ENCODE peak calls at places on chromosomes 5 and 9, in ten cellular contexts. One of them, this sample, is unnamed.

GRCh38 chr5:140800816-140801493 is at the start of gene PCDHA3:
- DNase-seq in sigmoid colon: no peak
- DNase-seq in IMR-90: peak; percentile 1
- DNase-seq in CD8-positive, alpha-beta memory T cell: no peak
- DNase-seq in PC-9: no peak
- DNase-seq in right lobe of liver: no peak
- DNase-seq in psoas muscle: no peak
- DNase-seq in A549: peak; percentile 74
- DNase-seq in transverse colon: no peak
- DNase-seq in heart left ventricle: no peak
- DNase-seq in this sample: no peak

GRCh38 chr5:8864053-8864452 is 681.8 kb downstream of the SEMA5A start:
- DNase-seq in A549: peak; percentile 31
- DNase-seq in right lobe of liver: no peak
- DNase-seq in CD8-positive, alpha-beta memory T cell: no peak
- DNase-seq in PC-9: peak; percentile 11
- DNase-seq in psoas muscle: no peak
- DNase-seq in heart left ventricle: no peak
- DNase-seq in transverse colon: no peak
- DNase-seq in sigmoid colon: no peak
- DNase-seq in IMR-90: peak; percentile 28
- DNase-seq in this sample: no peak

GRCh38 chr5:132365213-132365612 is 4.3 kb upstream of the SLC22A5 start:
- DNase-seq in PC-9: peak; percentile 76
- DNase-seq in psoas muscle: no peak
- DNase-seq in IMR-90: peak; percentile 74
- DNase-seq in A549: peak; percentile 95
- DNase-seq in transverse colon: no peak
- DNase-seq in sigmoid colon: no peak
- DNase-seq in heart left ventricle: no peak
- DNase-seq in right lobe of liver: no peak
- DNase-seq in CD8-positive, alpha-beta memory T cell: no peak
- DNase-seq in this sample: no peak

GRCh38 chr9:94159069-94159915 is 75.0 kb downstream of the PTPDC1 start:
- DNase-seq in A549: no peak
- DNase-seq in CD8-positive, alpha-beta memory T cell: no peak
- DNase-seq in sigmoid colon: no peak
- DNase-seq in PC-9: no peak
- DNase-seq in right lobe of liver: no peak
- DNase-seq in psoas muscle: no peak
- DNase-seq in heart left ventricle: no peak
- DNase-seq in IMR-90: no peak
- DNase-seq in transverse colon: no peak
- DNase-seq in this sample: no peak

GRCh38 chr5:80266566-80266965 is 10.7 kb upstream of the SERINC5 start:
- DNase-seq in heart left ventricle: no peak
- DNase-seq in CD8-positive, alpha-beta memory T cell: no peak
- DNase-seq in sigmoid colon: no peak
- DNase-seq in IMR-90: no peak
- DNase-seq in right lobe of liver: no peak
- DNase-seq in psoas muscle: no peak
- DNase-seq in PC-9: no peak
- DNase-seq in transverse colon: no peak
- DNase-seq in A549: no peak
- DNase-seq in this sample: no peak

GRCh38 chr5:110784901-110785300 is 46.1 kb downstream of the SLC25A46 start:
- DNase-seq in psoas muscle: no peak
- DNase-seq in IMR-90: peak; percentile 41
- DNase-seq in right lobe of liver: no peak
- DNase-seq in heart left ventricle: no peak
- DNase-seq in A549: no peak
- DNase-seq in sigmoid colon: no peak
- DNase-seq in CD8-positive, alpha-beta memory T cell: no peak
- DNase-seq in transverse colon: no peak
- DNase-seq in PC-9: no peak
- DNase-seq in this sample: no peak

GRCh38 chr9:31323726-31324444 is 1060.6 kb upstream of the ACO1 start:
- DNase-seq in transverse colon: no peak
- DNase-seq in A549: no peak
- DNase-seq in IMR-90: no peak
- DNase-seq in right lobe of liver: no peak
- DNase-seq in psoas muscle: no peak
- DNase-seq in sigmoid colon: no peak
- DNase-seq in heart left ventricle: no peak
- DNase-seq in CD8-positive, alpha-beta memory T cell: no peak
- DNase-seq in PC-9: no peak
- DNase-seq in this sample: no peak

GRCh38 chr9:36486933-36487481 is 85.7 kb upstream of the MELK start:
- DNase-seq in CD8-positive, alpha-beta memory T cell: peak; percentile 32
- DNase-seq in sigmoid colon: peak; percentile 76
- DNase-seq in heart left ventricle: peak; percentile 58
- DNase-seq in A549: peak; percentile 16
- DNase-seq in psoas muscle: peak; percentile 61
- DNase-seq in transverse colon: peak; percentile 51
- DNase-seq in right lobe of liver: peak; percentile 67
- DNase-seq in PC-9: peak; percentile 29
- DNase-seq in IMR-90: no peak
- DNase-seq in this sample: peak; percentile 87

GRCh38 chr5:157670662-157671591 is at the start of gene C5orf52:
- DNase-seq in heart left ventricle: peak; percentile 33
- DNase-seq in transverse colon: peak; percentile 82
- DNase-seq in PC-9: no peak
- DNase-seq in right lobe of liver: peak; percentile 38
- DNase-seq in CD8-positive, alpha-beta memory T cell: peak; percentile 3
- DNase-seq in psoas muscle: peak; percentile 39
- DNase-seq in IMR-90: peak; percentile 14
- DNase-seq in A549: peak; percentile 35
- DNase-seq in sigmoid colon: peak; percentile 81
- DNase-seq in this sample: peak; percentile 59

GRCh38 chr5:56681346-56681745 is 134.0 kb upstream of the MAP3K1 start:
- DNase-seq in transverse colon: no peak
- DNase-seq in A549: no peak
- DNase-seq in PC-9: no peak
- DNase-seq in IMR-90: peak; percentile 43
- DNase-seq in heart left ventricle: no peak
- DNase-seq in sigmoid colon: no peak
- DNase-seq in right lobe of liver: no peak
- DNase-seq in psoas muscle: no peak
- DNase-seq in CD8-positive, alpha-beta memory T cell: no peak
- DNase-seq in this sample: no peak

DNA sequence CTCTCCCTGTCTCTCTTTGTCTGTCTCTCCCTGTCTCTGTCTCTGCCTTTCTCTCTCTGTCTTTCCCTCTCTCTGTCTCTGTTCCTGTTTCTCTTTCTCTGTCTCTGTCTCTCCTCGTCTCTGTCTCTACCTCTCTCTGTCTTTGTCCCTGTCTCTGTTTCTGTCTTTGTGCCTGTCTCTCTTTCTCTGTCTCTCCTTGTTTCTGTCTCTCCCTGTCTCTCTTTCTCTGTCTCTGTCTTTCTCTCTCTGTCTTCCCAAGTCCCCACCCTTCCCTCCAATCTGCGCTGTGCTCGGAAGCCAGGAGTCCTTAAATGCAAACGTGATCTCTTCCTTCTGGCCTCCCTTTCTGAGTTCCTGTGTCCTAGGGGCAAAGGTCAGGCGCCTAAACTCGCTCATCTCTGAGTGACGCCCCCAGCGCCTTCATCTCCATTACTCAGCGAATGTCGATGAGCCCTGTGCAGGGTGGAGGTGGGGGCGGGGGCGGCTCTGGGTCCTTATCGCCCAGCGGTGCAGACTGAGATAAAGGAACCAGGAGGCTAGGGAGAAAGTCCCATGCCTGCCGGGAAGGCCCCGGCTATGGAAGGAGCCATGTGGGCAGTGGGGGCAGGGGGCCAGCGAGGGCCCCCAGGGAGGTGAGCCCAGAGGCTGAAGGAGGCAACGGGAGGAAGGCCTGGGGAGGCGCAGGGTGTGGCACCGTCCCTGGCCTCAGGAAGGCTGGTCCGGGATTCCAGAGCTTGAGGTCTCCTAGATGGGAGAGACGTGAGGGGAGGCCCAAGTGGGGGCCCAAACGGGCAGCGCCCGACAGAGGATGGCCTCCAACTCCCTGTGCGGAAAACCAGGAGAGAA is 1.5 kb upstream of the SLC6A19 start:
- DNase-seq in transverse colon: no peak
- DNase-seq in CD8-positive, alpha-beta memory T cell: no peak
- DNase-seq in A549: no peak
- DNase-seq in PC-9: no peak
- DNase-seq in IMR-90: no peak
- DNase-seq in psoas muscle: peak; percentile 3
- DNase-seq in sigmoid colon: no peak
- DNase-seq in right lobe of liver: no peak
- DNase-seq in heart left ventricle: no peak
- DNase-seq in this sample: peak; percentile 23
- H3K27ac ChIP-seq in transverse colon: no peak overlapping the region
- H3K27ac ChIP-seq in CD8-positive, alpha-beta memory T cell: peak overlapping the region; percentile 18
- H3K27ac ChIP-seq in A549: no peak overlapping the region
- H3K27ac ChIP-seq in PC-9: no peak overlapping the region
- H3K27ac ChIP-seq in IMR-90: no peak overlapping the region
- H3K27ac ChIP-seq in psoas muscle: no peak overlapping the region
- H3K27ac ChIP-seq in sigmoid colon: no peak overlapping the region
- H3K27ac ChIP-seq in right lobe of liver: no peak overlapping the region
- H3K27ac ChIP-seq in heart left ventricle: no peak overlapping the region
- H3K27ac ChIP-seq in this sample: no peak overlapping the region

GRCh38 chr9:16278420-16278999 is 592.0 kb downstream of the BNC2 start:
- DNase-seq in PC-9: no peak
- DNase-seq in sigmoid colon: no peak
- DNase-seq in transverse colon: no peak
- DNase-seq in CD8-positive, alpha-beta memory T cell: no peak
- DNase-seq in psoas muscle: no peak
- DNase-seq in IMR-90: no peak
- DNase-seq in A549: peak; percentile 16
- DNase-seq in heart left ventricle: no peak
- DNase-seq in right lobe of liver: peak; percentile 66
- DNase-seq in this sample: no peak
- H3K4me1 ChIP-seq in PC-9: peaks cover 17% of the 10 kb centered on the region
- H3K4me1 ChIP-seq in sigmoid colon: peaks cover 25% of the 10 kb centered on the region
- H3K4me1 ChIP-seq in transverse colon: peaks cover 7% of the 10 kb centered on the region
- H3K4me1 ChIP-seq in CD8-positive, alpha-beta memory T cell: no peaks in the 10 kb centered on the region
- H3K4me1 ChIP-seq in psoas muscle: no peaks in the 10 kb centered on the region
- H3K4me1 ChIP-seq in IMR-90: peaks cover 10% of the 10 kb centered on the region
- H3K4me1 ChIP-seq in A549: peaks cover 5% of the 10 kb centered on the region
- H3K4me1 ChIP-seq in heart left ventricle: no peaks in the 10 kb centered on the region
- H3K4me1 ChIP-seq in right lobe of liver: peaks cover 10% of the 10 kb centered on the region
- H3K4me1 ChIP-seq in this sample: no peaks in the 10 kb centered on the region

GRCh38 chr9:128884164-128884563 is 2.2 kb downstream of the LRRC8A start:
- DNase-seq in IMR-90: no peak
- DNase-seq in sigmoid colon: no peak
- DNase-seq in transverse colon: no peak
- DNase-seq in PC-9: no peak
- DNase-seq in heart left ventricle: no peak
- DNase-seq in psoas muscle: no peak
- DNase-seq in CD8-positive, alpha-beta memory T cell: no peak
- DNase-seq in right lobe of liver: no peak
- DNase-seq in A549: no peak
- DNase-seq in this sample: no peak
- H3K27ac ChIP-seq in IMR-90: no peak overlapping the region
- H3K27ac ChIP-seq in sigmoid colon: peak overlapping the region; percentile 99
- H3K27ac ChIP-seq in transverse colon: no peak overlapping the region
- H3K27ac ChIP-seq in PC-9: no peak overlapping the region
- H3K27ac ChIP-seq in heart left ventricle: peak overlapping the region; percentile 99
- H3K27ac ChIP-seq in psoas muscle: peak overlapping the region; percentile 96
- H3K27ac ChIP-seq in CD8-positive, alpha-beta memory T cell: no peak overlapping the region
- H3K27ac ChIP-seq in right lobe of liver: no peak overlapping the region
- H3K27ac ChIP-seq in A549: no peak overlapping the region
- H3K27ac ChIP-seq in this sample: peak overlapping the region; percentile 0

GRCh38 chr9:93093081-93093448 is 3.0 kb upstream of the CARD19 start:
- DNase-seq in A549: no peak
- DNase-seq in transverse colon: no peak
- DNase-seq in psoas muscle: no peak
- DNase-seq in sigmoid colon: peak; percentile 56
- DNase-seq in CD8-positive, alpha-beta memory T cell: no peak
- DNase-seq in right lobe of liver: no peak
- DNase-seq in IMR-90: no peak
- DNase-seq in PC-9: no peak
- DNase-seq in heart left ventricle: peak; percentile 7
- DNase-seq in this sample: peak; percentile 9

GRCh38 chr9:93094294-93095204 is 1.5 kb upstream of the CARD19 start:
- DNase-seq in sigmoid colon: peak; percentile 87
- DNase-seq in A549: no peak
- DNase-seq in heart left ventricle: peak; percentile 67
- DNase-seq in psoas muscle: peak; percentile 56
- DNase-seq in transverse colon: peak; percentile 63
- DNase-seq in CD8-positive, alpha-beta memory T cell: no peak
- DNase-seq in IMR-90: no peak
- DNase-seq in right lobe of liver: peak; percentile 63
- DNase-seq in PC-9: no peak
- DNase-seq in this sample: peak; percentile 89

GRCh38 chr9:93092171-93092991 is 3.6 kb upstream of the CARD19 start:
- DNase-seq in PC-9: no peak
- DNase-seq in heart left ventricle: peak; percentile 3
- DNase-seq in A549: no peak
- DNase-seq in sigmoid colon: peak; percentile 64
- DNase-seq in transverse colon: peak; percentile 7
- DNase-seq in IMR-90: no peak
- DNase-seq in right lobe of liver: no peak
- DNase-seq in CD8-positive, alpha-beta memory T cell: no peak
- DNase-seq in psoas muscle: no peak
- DNase-seq in this sample: no peak

GRCh38 chr9:93095205-93096130 is 549 bp upstream of the CARD19 start:
- DNase-seq in PC-9: peak; percentile 100
- DNase-seq in sigmoid colon: peak; percentile 100
- DNase-seq in CD8-positive, alpha-beta memory T cell: peak; percentile 100
- DNase-seq in transverse colon: peak; percentile 100
- DNase-seq in right lobe of liver: peak; percentile 100
- DNase-seq in psoas muscle: peak; percentile 100
- DNase-seq in IMR-90: peak; percentile 98
- DNase-seq in heart left ventricle: peak; percentile 100
- DNase-seq in A549: peak; percentile 98
- DNase-seq in this sample: peak; percentile 100

DNA sequence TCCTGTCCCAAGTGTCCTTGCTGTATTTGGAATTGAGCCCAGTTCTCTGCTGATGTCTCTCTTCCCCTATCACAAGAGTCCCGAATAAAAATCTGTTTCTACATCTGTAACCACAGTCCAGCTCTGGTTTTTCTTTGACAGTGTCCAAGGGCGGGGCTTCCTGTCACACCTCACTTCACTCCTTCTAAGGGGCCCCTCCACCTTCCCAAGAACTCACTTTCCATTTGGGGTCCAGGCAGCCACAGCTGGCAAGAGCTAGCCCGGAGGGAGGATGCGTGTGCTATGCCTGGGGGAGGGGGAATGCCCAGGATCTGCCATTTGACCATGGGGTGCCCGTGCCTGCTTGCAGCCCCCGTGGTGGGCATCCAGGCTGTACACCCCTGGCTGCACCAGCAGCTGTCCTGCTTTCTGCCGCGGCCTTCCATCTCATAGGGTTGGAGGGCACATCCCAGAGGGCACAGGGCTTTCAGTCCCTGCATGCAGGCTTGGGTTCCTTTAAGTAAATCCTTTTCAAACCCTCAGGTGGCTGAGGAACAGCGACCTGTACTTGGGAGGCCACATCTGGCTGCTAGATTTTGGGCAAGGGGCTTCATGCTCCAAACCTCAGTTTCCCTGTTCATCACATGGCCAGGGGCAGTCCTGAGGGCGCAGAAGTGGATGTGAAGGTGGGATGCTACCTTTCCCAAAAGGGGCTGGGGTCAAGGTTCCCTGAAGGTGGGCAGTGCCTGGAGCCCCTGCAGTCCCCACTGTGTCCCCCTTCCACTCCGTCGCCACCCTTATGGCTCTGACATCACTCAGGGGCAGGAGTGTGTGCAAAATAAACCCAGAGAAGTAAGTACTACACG is 2.3 kb upstream of the CARD19 start:
- DNase-seq in PC-9: no peak
- DNase-seq in transverse colon: peak; percentile 42
- DNase-seq in heart left ventricle: no peak
- DNase-seq in IMR-90: no peak
- DNase-seq in sigmoid colon: peak; percentile 65
- DNase-seq in psoas muscle: no peak
- DNase-seq in A549: no peak
- DNase-seq in right lobe of liver: no peak
- DNase-seq in CD8-positive, alpha-beta memory T cell: no peak
- DNase-seq in this sample: peak; percentile 53
- H3K4me1 ChIP-seq in PC-9: peaks cover 44% of the 10 kb centered on the region
- H3K4me1 ChIP-seq in transverse colon: peaks cover 46% of the 10 kb centered on the region
- H3K4me1 ChIP-seq in heart left ventricle: peaks cover 50% of the 10 kb centered on the region
- H3K4me1 ChIP-seq in IMR-90: peaks cover 24% of the 10 kb centered on the region
- H3K4me1 ChIP-seq in sigmoid colon: peaks cover 41% of the 10 kb centered on the region
- H3K4me1 ChIP-seq in psoas muscle: peaks cover 20% of the 10 kb centered on the region
- H3K4me1 ChIP-seq in A549: peaks cover 54% of the 10 kb centered on the region
- H3K4me1 ChIP-seq in right lobe of liver: peaks cover 9% of the 10 kb centered on the region
- H3K4me1 ChIP-seq in CD8-positive, alpha-beta memory T cell: peaks cover 43% of the 10 kb centered on the region
- H3K4me1 ChIP-seq in this sample: peaks cover 5% of the 10 kb centered on the region